ENCODE peak calls at places on chromosomes 13 and 19, in four cellular contexts. One of them, this sample, is unnamed.

GRCh38 chr19:58346961-58347929 is 6.0 kb downstream of the A1BG start:
- DNase-seq in PC-3: no peak
- DNase-seq in CD4-positive, alpha-beta T cell: peak
- DNase-seq in neural progenitor cell: peak
- DNase-seq in this sample: peak

GRCh38 chr13:59976856-59977255 is 186.9 kb downstream of the DIAPH3 start:
- DNase-seq in PC-3: no peak
- DNase-seq in CD4-positive, alpha-beta T cell: no peak
- DNase-seq in neural progenitor cell: no peak
- DNase-seq in this sample: no peak

GRCh38 chr19:47663911-47664771 is 49.1 kb upstream of the EHD2 start:
- DNase-seq in PC-3: peak
- DNase-seq in neural progenitor cell: no peak
- DNase-seq in CD4-positive, alpha-beta T cell: no peak
- DNase-seq in this sample: peak

GRCh38 chr19:29191005-29191404 is 21.9 kb downstream of the UQCRFS1 start:
- DNase-seq in neural progenitor cell: no peak
- DNase-seq in CD4-positive, alpha-beta T cell: no peak
- DNase-seq in PC-3: no peak
- DNase-seq in this sample: no peak

GRCh38 chr13:112908342-112908741 is 60.7 kb upstream of the MCF2L start:
- DNase-seq in PC-3: no peak
- DNase-seq in neural progenitor cell: no peak
- DNase-seq in CD4-positive, alpha-beta T cell: no peak
- DNase-seq in this sample: no peak

GRCh38 chr13:54226866-54227265 is 1198.3 kb downstream of the OLFM4 start:
- DNase-seq in neural progenitor cell: no peak
- DNase-seq in PC-3: no peak
- DNase-seq in CD4-positive, alpha-beta T cell: no peak
- DNase-seq in this sample: no peak

GRCh38 chr13:67223024-67223423 is 7.1 kb downstream of the PCDH9 start:
- DNase-seq in CD4-positive, alpha-beta T cell: no peak
- DNase-seq in neural progenitor cell: no peak
- DNase-seq in PC-3: peak
- DNase-seq in this sample: no peak

GRCh38 chr13:76846363-76846762 is 39.8 kb downstream of the KCTD12 start:
- DNase-seq in PC-3: no peak
- DNase-seq in CD4-positive, alpha-beta T cell: no peak
- DNase-seq in neural progenitor cell: no peak
- DNase-seq in this sample: no peak

GRCh38 chr19:40603071-40603718 is 2.0 kb downstream of the LTBP4 start:
- DNase-seq in CD4-positive, alpha-beta T cell: no peak
- DNase-seq in neural progenitor cell: peak
- DNase-seq in PC-3: peak
- DNase-seq in this sample: peak

GRCh38 chr13:23418776-23419683 is 14.5 kb downstream of the SACS start:
- DNase-seq in CD4-positive, alpha-beta T cell: no peak
- DNase-seq in PC-3: no peak
- DNase-seq in neural progenitor cell: no peak
- DNase-seq in this sample: no peak

GRCh38 chr13:87057807-87058520 is 613.2 kb upstream of the SLITRK5 start:
- DNase-seq in neural progenitor cell: no peak
- DNase-seq in PC-3: peak
- DNase-seq in CD4-positive, alpha-beta T cell: no peak
- DNase-seq in this sample: no peak

GRCh38 chr19:28358604-28359003 is 854.3 kb downstream of the UQCRFS1 start:
- DNase-seq in neural progenitor cell: peak
- DNase-seq in CD4-positive, alpha-beta T cell: no peak
- DNase-seq in PC-3: no peak
- DNase-seq in this sample: no peak

GRCh38 chr19:3904233-3904632 is 23.7 kb downstream of the ATCAY start:
- DNase-seq in CD4-positive, alpha-beta T cell: no peak
- DNase-seq in neural progenitor cell: no peak
- DNase-seq in PC-3: no peak
- DNase-seq in this sample: no peak

GRCh38 chr13:40519637-40520036 is 146.8 kb downstream of the FOXO1 start:
- DNase-seq in neural progenitor cell: no peak
- DNase-seq in CD4-positive, alpha-beta T cell: no peak
- DNase-seq in PC-3: no peak
- DNase-seq in this sample: no peak

GRCh38 chr13:110354715-110355473 is 47.8 kb downstream of the COL4A2 start:
- DNase-seq in CD4-positive, alpha-beta T cell: no peak
- DNase-seq in PC-3: no peak
- DNase-seq in neural progenitor cell: no peak
- DNase-seq in this sample: no peak

GRCh38 chr13:20340759-20341161 is 108.6 kb upstream of the GJB6 start:
- DNase-seq in PC-3: no peak
- DNase-seq in CD4-positive, alpha-beta T cell: no peak
- DNase-seq in neural progenitor cell: no peak
- DNase-seq in this sample: no peak

GRCh38 chr13:27954406-27954851 is 14.7 kb downstream of the CDX2 start:
- DNase-seq in PC-3: peak
- DNase-seq in CD4-positive, alpha-beta T cell: no peak
- DNase-seq in neural progenitor cell: peak
- DNase-seq in this sample: no peak

GRCh38 chr19:53076984-53077383 is 26.2 kb downstream of the ZNF160 start:
- DNase-seq in neural progenitor cell: peak
- DNase-seq in CD4-positive, alpha-beta T cell: no peak
- DNase-seq in PC-3: peak
- DNase-seq in this sample: no peak

GRCh38 chr13:100560498-100561215 is 27.9 kb downstream of the GGACT start:
- DNase-seq in PC-3: no peak
- DNase-seq in neural progenitor cell: no peak
- DNase-seq in CD4-positive, alpha-beta T cell: no peak
- DNase-seq in this sample: no peak

GRCh38 chr19:2428027-2428690 is 773 bp upstream of the TIMM13 start:
- DNase-seq in CD4-positive, alpha-beta T cell: no peak
- DNase-seq in PC-3: no peak
- DNase-seq in neural progenitor cell: peak
- DNase-seq in this sample: no peak

GRCh38 chr19:39293394-39293793 is 2.8 kb upstream of the IFNL1 start:
- DNase-seq in PC-3: no peak
- DNase-seq in neural progenitor cell: no peak
- DNase-seq in CD4-positive, alpha-beta T cell: no peak
- DNase-seq in this sample: no peak

GRCh38 chr13:33353646-33354045 is 68.1 kb upstream of the STARD13 start:
- DNase-seq in neural progenitor cell: no peak
- DNase-seq in CD4-positive, alpha-beta T cell: no peak
- DNase-seq in PC-3: no peak
- DNase-seq in this sample: no peak

GRCh38 chr13:73388586-73388985 is 329.8 kb downstream of the KLF5 start:
- DNase-seq in neural progenitor cell: no peak
- DNase-seq in CD4-positive, alpha-beta T cell: no peak
- DNase-seq in PC-3: peak
- DNase-seq in this sample: no peak

GRCh38 chr13:108182652-108183051 is 32.7 kb downstream of the LIG4 start:
- DNase-seq in neural progenitor cell: no peak
- DNase-seq in CD4-positive, alpha-beta T cell: no peak
- DNase-seq in PC-3: no peak
- DNase-seq in this sample: no peak

GRCh38 chr13:108178105-108178504 is 37.2 kb downstream of the LIG4 start:
- DNase-seq in PC-3: no peak
- DNase-seq in neural progenitor cell: no peak
- DNase-seq in CD4-positive, alpha-beta T cell: no peak
- DNase-seq in this sample: no peak

GRCh38 chr13:108176685-108177274 is 38.6 kb downstream of the LIG4 start:
- DNase-seq in PC-3: peak
- DNase-seq in CD4-positive, alpha-beta T cell: peak
- DNase-seq in neural progenitor cell: peak
- DNase-seq in this sample: no peak
- TF ChIP-seq CTCF in PC-3: peak
- TF ChIP-seq CTCF in CD4-positive, alpha-beta T cell: peak
- TF ChIP-seq CTCF in neural progenitor cell: peak
- TF ChIP-seq CTCF in this sample: no peak

GRCh38 chr13:44767257-44767656 is 191.1 kb upstream of the TSC22D1 start:
- DNase-seq in CD4-positive, alpha-beta T cell: no peak
- DNase-seq in PC-3: no peak
- DNase-seq in neural progenitor cell: no peak
- DNase-seq in this sample: no peak

GRCh38 chr13:44765076-44765475 is 188.9 kb upstream of the TSC22D1 start:
- DNase-seq in CD4-positive, alpha-beta T cell: no peak
- DNase-seq in PC-3: no peak
- DNase-seq in neural progenitor cell: peak
- DNase-seq in this sample: no peak

GRCh38 chr13:44763604-44764311 is 187.6 kb upstream of the TSC22D1 start:
- DNase-seq in CD4-positive, alpha-beta T cell: no peak
- DNase-seq in PC-3: no peak
- DNase-seq in neural progenitor cell: no peak
- DNase-seq in this sample: no peak

GRCh38 chr13:44762946-44763345 is 186.8 kb upstream of the TSC22D1 start:
- DNase-seq in PC-3: no peak
- DNase-seq in neural progenitor cell: no peak
- DNase-seq in CD4-positive, alpha-beta T cell: no peak
- DNase-seq in this sample: no peak

DNA sequence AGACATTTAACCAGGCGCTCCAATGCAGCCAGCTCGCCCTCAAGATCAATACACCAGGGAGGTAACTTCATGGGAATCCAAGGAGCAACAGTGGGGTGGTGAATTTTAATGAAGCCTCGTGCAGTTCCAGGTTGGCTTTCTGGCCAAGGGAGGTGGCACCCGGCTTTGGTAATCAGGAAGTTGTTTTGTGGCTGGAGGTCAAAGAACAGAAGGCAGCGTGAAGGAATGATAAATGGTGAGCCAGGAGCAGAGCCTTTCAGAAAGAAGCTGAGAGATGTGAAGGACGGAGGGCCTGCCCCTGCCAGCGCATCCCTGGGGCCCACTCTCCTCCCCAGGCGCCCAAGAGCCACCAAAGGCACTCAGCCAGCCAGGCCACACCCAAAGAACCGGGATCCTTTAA is 188.2 kb upstream of the TSC22D1 start:
- DNase-seq in neural progenitor cell: peak
- DNase-seq in CD4-positive, alpha-beta T cell: no peak
- DNase-seq in PC-3: no peak
- DNase-seq in this sample: no peak
- H3K27ac ChIP-seq in neural progenitor cell: peak
- H3K27ac ChIP-seq in CD4-positive, alpha-beta T cell: no peak
- H3K27ac ChIP-seq in PC-3: no peak
- H3K27ac ChIP-seq in this sample: no peak

DNA sequence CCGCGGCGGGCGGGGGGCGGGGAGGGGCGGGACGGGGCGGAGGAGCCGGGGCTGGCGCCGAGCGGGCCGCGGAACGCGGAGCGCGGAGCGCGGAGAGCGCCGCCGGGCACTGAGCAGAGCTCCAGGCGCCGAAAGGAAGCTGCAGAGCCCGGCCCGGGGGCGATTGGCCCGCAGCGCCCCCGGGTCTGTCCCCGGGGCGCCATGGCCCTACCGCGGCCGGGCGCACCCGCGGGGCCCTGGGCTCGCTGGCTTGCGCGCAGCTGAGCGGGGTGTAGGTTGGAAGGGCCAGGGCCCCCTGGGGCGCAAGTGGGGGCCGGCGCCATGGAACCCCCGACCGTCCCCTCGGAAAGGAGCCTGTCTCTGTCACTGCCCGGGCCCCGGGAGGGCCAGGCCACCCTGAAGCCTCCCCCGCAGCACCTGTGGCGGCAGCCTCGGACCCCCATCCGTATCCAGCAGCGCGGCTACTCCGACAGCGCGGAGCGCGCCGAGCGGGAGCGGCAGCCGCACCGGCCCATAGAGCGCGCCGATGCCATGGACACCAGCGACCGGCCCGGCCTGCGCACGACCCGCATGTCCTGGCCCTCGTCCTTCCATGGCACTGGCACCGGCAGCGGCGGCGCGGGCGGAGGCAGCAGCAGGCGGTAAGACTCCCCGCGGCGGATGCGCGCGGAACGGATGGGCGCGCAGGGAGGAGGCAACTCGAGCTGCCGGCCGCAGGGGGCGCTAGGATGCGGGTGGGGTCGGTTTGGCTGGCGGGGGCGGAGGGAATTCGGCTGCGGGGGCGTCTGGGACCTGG is at the start of gene PDE4A:
- DNase-seq in PC-3: peak
- DNase-seq in neural progenitor cell: peak
- DNase-seq in CD4-positive, alpha-beta T cell: no peak
- DNase-seq in this sample: no peak
- TF ChIP-seq CTCF in PC-3: peak
- TF ChIP-seq CTCF in neural progenitor cell: peak
- TF ChIP-seq CTCF in CD4-positive, alpha-beta T cell: no peak
- TF ChIP-seq CTCF in this sample: no peak

GRCh38 chr19:18541992-18542935 is 1.1 kb downstream of the FKBP8 start:
- DNase-seq in PC-3: no peak
- DNase-seq in neural progenitor cell: peak
- DNase-seq in CD4-positive, alpha-beta T cell: no peak
- DNase-seq in this sample: no peak
- H3K27ac ChIP-seq in PC-3: no peak
- H3K27ac ChIP-seq in neural progenitor cell: peak
- H3K27ac ChIP-seq in CD4-positive, alpha-beta T cell: peak
- H3K27ac ChIP-seq in this sample: peak

DNA sequence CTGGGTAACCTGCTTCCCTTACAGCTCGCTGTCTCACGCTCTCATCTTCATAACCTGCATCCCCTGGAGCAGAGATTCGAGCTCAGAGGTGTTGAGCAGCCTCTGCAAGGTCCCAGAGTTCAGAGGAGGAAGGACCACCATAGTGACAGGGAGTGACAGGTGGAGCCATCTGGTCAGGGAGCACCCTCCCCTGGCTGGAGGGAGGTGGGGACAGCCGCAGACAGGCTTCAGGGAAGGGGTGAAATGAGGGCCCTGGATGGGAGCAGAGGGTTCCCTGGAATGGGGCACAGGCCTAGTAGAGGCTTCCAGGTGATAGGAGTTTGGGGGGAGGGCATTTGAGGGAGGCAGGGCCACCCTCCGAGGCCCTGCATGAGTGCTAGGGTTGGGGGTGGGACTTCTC is 82.1 kb downstream of the ZNF429 start:
- DNase-seq in CD4-positive, alpha-beta T cell: no peak
- DNase-seq in neural progenitor cell: no peak
- DNase-seq in PC-3: no peak
- DNase-seq in this sample: no peak
- TF ChIP-seq CTCF in CD4-positive, alpha-beta T cell: no peak
- TF ChIP-seq CTCF in neural progenitor cell: no peak
- TF ChIP-seq CTCF in PC-3: no peak
- TF ChIP-seq CTCF in this sample: no peak

DNA sequence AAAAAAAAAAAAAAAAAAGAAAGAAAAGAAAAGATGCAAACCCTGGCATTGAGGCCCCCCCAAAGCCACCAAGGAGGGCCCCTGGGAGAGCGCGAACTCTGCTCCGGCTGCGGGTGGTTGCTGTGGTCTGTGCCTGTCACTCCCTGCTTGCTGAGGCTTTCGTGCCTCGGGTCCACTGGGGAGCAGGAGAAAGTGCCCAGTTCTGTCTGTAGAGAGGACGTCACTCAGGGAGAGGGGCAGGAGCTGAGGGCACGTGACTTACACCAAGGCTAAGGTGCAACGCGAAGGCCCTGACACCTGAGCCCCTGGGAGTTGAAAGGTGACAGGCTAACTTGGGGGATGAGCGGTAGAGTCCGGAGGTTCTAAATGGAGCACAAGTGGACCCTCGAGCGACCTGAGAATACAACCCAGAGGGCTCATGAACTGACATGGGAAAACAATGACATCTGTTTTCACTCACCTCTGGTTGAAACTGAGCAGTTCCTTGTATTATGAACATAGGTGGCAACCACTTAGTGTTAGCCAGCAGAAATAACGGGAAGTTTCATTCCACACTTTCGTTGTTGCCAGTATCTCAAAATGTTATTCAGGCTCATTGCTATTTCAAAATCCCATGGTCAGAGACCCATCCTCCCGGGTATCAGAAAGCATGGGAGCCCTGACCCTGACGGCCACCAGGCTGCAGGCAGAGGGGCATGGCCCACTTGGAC is 69.2 kb upstream of the TM9SF2 start:
- DNase-seq in neural progenitor cell: no peak
- DNase-seq in CD4-positive, alpha-beta T cell: no peak
- DNase-seq in PC-3: no peak
- DNase-seq in this sample: peak
- H3K27ac ChIP-seq in neural progenitor cell: no peak
- H3K27ac ChIP-seq in CD4-positive, alpha-beta T cell: peak
- H3K27ac ChIP-seq in PC-3: peak
- H3K27ac ChIP-seq in this sample: no peak

GRCh38 chr19:49666120-49666444 is 349 bp downstream of the BCL2L12 start:
- DNase-seq in CD4-positive, alpha-beta T cell: no peak
- DNase-seq in neural progenitor cell: no peak
- DNase-seq in PC-3: no peak
- DNase-seq in this sample: no peak
- TF ChIP-seq CTCF in CD4-positive, alpha-beta T cell: no peak
- TF ChIP-seq CTCF in neural progenitor cell: peak
- TF ChIP-seq CTCF in PC-3: no peak
- TF ChIP-seq CTCF in this sample: no peak